ENCODE peak calls at places on chromosomes 1 and 21, in nine cellular contexts. C, B, W, P, I, T, K, U and E are unnamed samples.

GRCh38 chr1:2032737-2033136 is 13.6 kb downstream of the GABRD start:
- DNase-seq in I (no peak), U (no peak), P (no peak), K (no peak), T (no peak), B (no peak), C (no peak), W (no peak), E (no peak)

GRCh38 chr1:228798047-228798446 is 62.8 kb downstream of the RHOU start:
- DNase-seq in I (no peak), C (no peak), P (no peak), U (no peak), B (no peak), W (no peak), K (no peak), T (no peak), E (no peak)

GRCh38 chr1:8211620-8212442 is 106.1 kb upstream of the SLC45A1 start:
- DNase-seq in I (no peak), T (peak), C (no peak), U (no peak), W (peak), K (no peak), B (peak), P (no peak), E (peak)

GRCh38 chr21:37915941-37916794 is at the start of gene KCNJ6:
- DNase-seq in K (peak), U (no peak), B (peak), I (peak), P (peak), C (peak), T (peak), W (peak), E (peak)

GRCh38 chr21:43339668-43340067 is 87.3 kb downstream of the SIK1 start:
- DNase-seq in I (no peak), P (no peak), U (no peak), T (no peak), W (no peak), K (no peak), B (no peak), C (no peak), E (no peak)

GRCh38 chr1:28028873-28029654 is 59.3 kb downstream of the EYA3 start:
- DNase-seq in W (no peak), P (no peak), B (no peak), U (no peak), I (no peak), K (no peak), T (no peak), C (no peak), E (peak)

GRCh38 chr1:230753586-230754251 is 6.5 kb downstream of the CAPN9 start:
- DNase-seq in W (peak), K (peak), T (peak), P (peak), B (no peak), U (no peak), I (peak), C (no peak), E (no peak)

GRCh38 chr1:87224209-87224608 is 104.5 kb upstream of the LMO4 start:
- DNase-seq in T (no peak), C (no peak), P (no peak), I (no peak), U (no peak), W (peak), B (peak), K (no peak), E (peak)

GRCh38 chr1:221098462-221099406 is 219.5 kb downstream of the HLX start:
- DNase-seq in T (no peak), B (peak), P (no peak), C (no peak), W (no peak), K (no peak), U (no peak), I (no peak), E (peak)

GRCh38 chr21:32472890-32473765 is 60.6 kb downstream of the EVA1C start:
- DNase-seq in W (no peak), B (no peak), T (no peak), K (no peak), P (no peak), I (no peak), U (no peak), C (no peak), E (no peak)

GRCh38 chr1:54498383-54499096 is 49.5 kb upstream of the ACOT11 start:
- DNase-seq in C (no peak), K (no peak), P (no peak), U (no peak), B (no peak), T (no peak), W (no peak), I (no peak), E (peak)

GRCh38 chr21:28136687-28137086 is 856.0 kb downstream of the LTN1 start:
- DNase-seq in W (no peak), K (no peak), C (no peak), U (no peak), B (no peak), T (no peak), I (no peak), P (no peak), E (peak)

GRCh38 chr1:237093706-237094105 is 51.7 kb downstream of the RYR2 start:
- DNase-seq in I (no peak), U (no peak), B (no peak), T (no peak), K (no peak), P (no peak), W (no peak), C (no peak), E (no peak)

GRCh38 chr1:242827538-242827937 is 303.0 kb upstream of the PLD5 start:
- DNase-seq in W (no peak), U (no peak), C (no peak), I (no peak), B (no peak), P (no peak), K (no peak), T (no peak), E (no peak)

GRCh38 chr21:37380349-37381323 is 14.1 kb downstream of the DYRK1A start:
- DNase-seq in T (no peak), U (no peak), P (peak), C (peak), K (no peak), B (no peak), W (no peak), I (no peak), E (no peak)

GRCh38 chr1:234716907-234717375 is 107.0 kb upstream of the IRF2BP2 start:
- DNase-seq in U (no peak), B (no peak), P (no peak), T (no peak), I (no peak), W (no peak), K (no peak), C (no peak), E (no peak)

GRCh38 chr21:16156841-16157240 is 427.1 kb downstream of the USP25 start:
- DNase-seq in C (no peak), T (no peak), W (no peak), B (no peak), I (no peak), P (no peak), K (no peak), U (no peak), E (no peak)

GRCh38 chr1:199297174-199297573 is 658.3 kb downstream of the PTPRC start:
- DNase-seq in U (no peak), C (no peak), B (peak), T (no peak), I (no peak), K (no peak), P (no peak), W (no peak), E (no peak)

GRCh38 chr1:24952413-24952841 is 22.4 kb upstream of the RUNX3 start:
- DNase-seq in I (no peak), C (no peak), W (no peak), K (no peak), T (peak), U (no peak), B (peak), P (peak), E (peak)

GRCh38 chr1:41483960-41484844 is at the start of gene EDN2:
- DNase-seq in T (no peak), C (peak), B (no peak), I (peak), U (no peak), P (peak), K (no peak), W (peak), E (no peak)